ENCODE peak calls at places on chromosome 22, in ten cellular contexts. One of them, this sample, is unnamed.

GRCh38 chr22:33111491-33111890 is 53.3 kb upstream of the SYN3 start:
- DNase-seq in pancreas: no peak
- DNase-seq in heart left ventricle: no peak
- DNase-seq in astrocyte of the cerebellum: no peak
- DNase-seq in GM12878: no peak
- DNase-seq in dorsolateral prefrontal cortex: no peak
- DNase-seq in left ventricle myocardium inferior: no peak
- DNase-seq in choroid plexus epithelial cell: no peak
- DNase-seq in AG04449: no peak
- DNase-seq in HepG2: no peak
- DNase-seq in this sample: no peak

GRCh38 chr22:24051568-24051967 is 40.5 kb downstream of the CABIN1 start:
- DNase-seq in pancreas: no peak
- DNase-seq in heart left ventricle: no peak
- DNase-seq in astrocyte of the cerebellum: no peak
- DNase-seq in GM12878: no peak
- DNase-seq in dorsolateral prefrontal cortex: no peak
- DNase-seq in left ventricle myocardium inferior: no peak
- DNase-seq in choroid plexus epithelial cell: no peak
- DNase-seq in AG04449: no peak
- DNase-seq in HepG2: no peak
- DNase-seq in this sample: no peak

GRCh38 chr22:23242473-23243001 is 62.2 kb downstream of the BCR start:
- DNase-seq in pancreas: no peak
- DNase-seq in heart left ventricle: peak; percentile 4
- DNase-seq in astrocyte of the cerebellum: no peak
- DNase-seq in GM12878: no peak
- DNase-seq in dorsolateral prefrontal cortex: no peak
- DNase-seq in left ventricle myocardium inferior: no peak
- DNase-seq in choroid plexus epithelial cell: peak; percentile 66
- DNase-seq in AG04449: no peak
- DNase-seq in HepG2: no peak
- DNase-seq in this sample: no peak

GRCh38 chr22:17920145-17920605 is 104.2 kb downstream of the MICAL3 start:
- DNase-seq in pancreas: no peak
- DNase-seq in heart left ventricle: peak; percentile 93
- DNase-seq in astrocyte of the cerebellum: no peak
- DNase-seq in GM12878: no peak
- DNase-seq in dorsolateral prefrontal cortex: peak; percentile 65
- DNase-seq in left ventricle myocardium inferior: peak; percentile 76
- DNase-seq in choroid plexus epithelial cell: peak; percentile 56
- DNase-seq in AG04449: no peak
- DNase-seq in HepG2: peak; percentile 70
- DNase-seq in this sample: peak; percentile 88

GRCh38 chr22:23034621-23035556 is 35.4 kb upstream of the GNAZ start:
- DNase-seq in pancreas: no peak
- DNase-seq in heart left ventricle: no peak
- DNase-seq in astrocyte of the cerebellum: no peak
- DNase-seq in GM12878: no peak
- DNase-seq in dorsolateral prefrontal cortex: no peak
- DNase-seq in left ventricle myocardium inferior: no peak
- DNase-seq in choroid plexus epithelial cell: no peak
- DNase-seq in AG04449: no peak
- DNase-seq in HepG2: no peak
- DNase-seq in this sample: no peak

GRCh38 chr22:38353142-38353629 is 36.0 kb upstream of the CSNK1E start:
- DNase-seq in pancreas: peak; percentile 80
- DNase-seq in heart left ventricle: peak; percentile 66
- DNase-seq in astrocyte of the cerebellum: no peak
- DNase-seq in GM12878: no peak
- DNase-seq in dorsolateral prefrontal cortex: no peak
- DNase-seq in left ventricle myocardium inferior: peak; percentile 72
- DNase-seq in choroid plexus epithelial cell: peak; percentile 46
- DNase-seq in AG04449: no peak
- DNase-seq in HepG2: no peak
- DNase-seq in this sample: peak; percentile 44

GRCh38 chr22:30310881-30311771 is 15.6 kb downstream of the TBC1D10A start:
- DNase-seq in pancreas: peak; percentile 87
- DNase-seq in heart left ventricle: peak; percentile 87
- DNase-seq in astrocyte of the cerebellum: peak; percentile 50
- DNase-seq in GM12878: no peak
- DNase-seq in dorsolateral prefrontal cortex: no peak
- DNase-seq in left ventricle myocardium inferior: peak; percentile 80
- DNase-seq in choroid plexus epithelial cell: peak; percentile 22
- DNase-seq in AG04449: no peak
- DNase-seq in HepG2: no peak
- DNase-seq in this sample: peak; percentile 87

GRCh38 chr22:35155403-35156025 is 89.6 kb downstream of the ISX start:
- DNase-seq in pancreas: no peak
- DNase-seq in heart left ventricle: no peak
- DNase-seq in astrocyte of the cerebellum: no peak
- DNase-seq in GM12878: no peak
- DNase-seq in dorsolateral prefrontal cortex: no peak
- DNase-seq in left ventricle myocardium inferior: no peak
- DNase-seq in choroid plexus epithelial cell: no peak
- DNase-seq in AG04449: no peak
- DNase-seq in HepG2: no peak
- DNase-seq in this sample: no peak

GRCh38 chr22:25111579-25112517 is 87.8 kb upstream of the CRYBB3 start:
- DNase-seq in pancreas: peak; percentile 67
- DNase-seq in heart left ventricle: no peak
- DNase-seq in astrocyte of the cerebellum: no peak
- DNase-seq in GM12878: no peak
- DNase-seq in dorsolateral prefrontal cortex: no peak
- DNase-seq in left ventricle myocardium inferior: no peak
- DNase-seq in choroid plexus epithelial cell: no peak
- DNase-seq in AG04449: no peak
- DNase-seq in HepG2: no peak
- DNase-seq in this sample: no peak

GRCh38 chr22:39091136-39092081 is 5.6 kb upstream of the APOBEC3H start:
- DNase-seq in pancreas: no peak
- DNase-seq in heart left ventricle: no peak
- DNase-seq in astrocyte of the cerebellum: no peak
- DNase-seq in GM12878: no peak
- DNase-seq in dorsolateral prefrontal cortex: no peak
- DNase-seq in left ventricle myocardium inferior: no peak
- DNase-seq in choroid plexus epithelial cell: no peak
- DNase-seq in AG04449: no peak
- DNase-seq in HepG2: no peak
- DNase-seq in this sample: no peak

GRCh38 chr22:24442352-24442744 is 14.9 kb downstream of the ADORA2A start:
- DNase-seq in pancreas: no peak
- DNase-seq in heart left ventricle: no peak
- DNase-seq in astrocyte of the cerebellum: no peak
- DNase-seq in GM12878: no peak
- DNase-seq in dorsolateral prefrontal cortex: no peak
- DNase-seq in left ventricle myocardium inferior: no peak
- DNase-seq in choroid plexus epithelial cell: no peak
- DNase-seq in AG04449: no peak
- DNase-seq in HepG2: no peak
- DNase-seq in this sample: no peak

GRCh38 chr22:36103891-36104290 is 56.7 kb downstream of the APOL3 start:
- DNase-seq in pancreas: no peak
- DNase-seq in heart left ventricle: no peak
- DNase-seq in astrocyte of the cerebellum: no peak
- DNase-seq in GM12878: no peak
- DNase-seq in dorsolateral prefrontal cortex: no peak
- DNase-seq in left ventricle myocardium inferior: no peak
- DNase-seq in choroid plexus epithelial cell: no peak
- DNase-seq in AG04449: no peak
- DNase-seq in HepG2: no peak
- DNase-seq in this sample: no peak

GRCh38 chr22:37192232-37192631 is 4.2 kb upstream of the C1QTNF6 start:
- DNase-seq in pancreas: no peak
- DNase-seq in heart left ventricle: no peak
- DNase-seq in astrocyte of the cerebellum: no peak
- DNase-seq in GM12878: no peak
- DNase-seq in dorsolateral prefrontal cortex: no peak
- DNase-seq in left ventricle myocardium inferior: no peak
- DNase-seq in choroid plexus epithelial cell: no peak
- DNase-seq in AG04449: no peak
- DNase-seq in HepG2: no peak
- DNase-seq in this sample: no peak

GRCh38 chr22:37194750-37195149 is 6.7 kb upstream of the C1QTNF6 start:
- DNase-seq in pancreas: no peak
- DNase-seq in heart left ventricle: no peak
- DNase-seq in astrocyte of the cerebellum: no peak
- DNase-seq in GM12878: no peak
- DNase-seq in dorsolateral prefrontal cortex: no peak
- DNase-seq in left ventricle myocardium inferior: no peak
- DNase-seq in choroid plexus epithelial cell: no peak
- DNase-seq in AG04449: no peak
- DNase-seq in HepG2: no peak
- DNase-seq in this sample: no peak

GRCh38 chr22:37195921-37196320 is 7.9 kb upstream of the C1QTNF6 start:
- DNase-seq in pancreas: no peak
- DNase-seq in heart left ventricle: peak; percentile 37
- DNase-seq in astrocyte of the cerebellum: no peak
- DNase-seq in GM12878: no peak
- DNase-seq in dorsolateral prefrontal cortex: no peak
- DNase-seq in left ventricle myocardium inferior: no peak
- DNase-seq in choroid plexus epithelial cell: no peak
- DNase-seq in AG04449: no peak
- DNase-seq in HepG2: no peak
- DNase-seq in this sample: peak; percentile 52

GRCh38 chr22:37192741-37193140 is 4.7 kb upstream of the C1QTNF6 start:
- DNase-seq in pancreas: no peak
- DNase-seq in heart left ventricle: no peak
- DNase-seq in astrocyte of the cerebellum: no peak
- DNase-seq in GM12878: no peak
- DNase-seq in dorsolateral prefrontal cortex: no peak
- DNase-seq in left ventricle myocardium inferior: no peak
- DNase-seq in choroid plexus epithelial cell: no peak
- DNase-seq in AG04449: no peak
- DNase-seq in HepG2: no peak
- DNase-seq in this sample: no peak

DNA sequence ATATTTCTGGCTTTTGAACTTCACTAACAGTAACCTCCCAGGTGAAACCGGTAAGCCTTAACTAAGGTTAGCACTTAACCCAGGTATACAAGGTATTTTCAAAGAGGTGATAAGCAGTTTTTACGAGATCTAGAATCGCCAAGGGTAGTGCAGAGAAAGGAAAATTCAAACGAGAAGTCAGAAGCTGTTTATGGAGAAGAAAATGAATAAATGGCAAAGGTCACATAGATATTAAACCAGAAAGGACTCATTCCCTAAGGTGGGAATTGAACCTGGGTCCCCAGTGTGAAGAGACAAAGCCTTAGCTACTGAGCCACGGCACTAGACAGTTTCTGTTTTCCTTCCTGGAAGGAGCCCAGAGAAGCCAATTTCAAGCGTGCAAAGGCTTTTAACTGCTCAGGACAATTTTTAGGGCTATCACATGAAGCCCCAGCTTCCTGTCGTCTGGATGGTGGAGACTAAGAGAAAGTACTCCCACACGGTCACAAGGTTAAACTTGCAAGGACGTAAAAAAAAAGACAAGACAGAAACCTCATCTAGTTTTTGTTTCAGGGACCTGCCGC is 5.7 kb upstream of the C1QTNF6 start:
- DNase-seq in pancreas: no peak
- DNase-seq in heart left ventricle: peak; percentile 31
- DNase-seq in astrocyte of the cerebellum: no peak
- DNase-seq in GM12878: no peak
- DNase-seq in dorsolateral prefrontal cortex: no peak
- DNase-seq in left ventricle myocardium inferior: no peak
- DNase-seq in choroid plexus epithelial cell: peak; percentile 58
- DNase-seq in AG04449: no peak
- DNase-seq in HepG2: peak; percentile 43
- DNase-seq in this sample: peak; percentile 83
- H3K4me3 ChIP-seq in pancreas: no peak overlapping the region
- H3K4me3 ChIP-seq in heart left ventricle: no peak overlapping the region
- H3K4me3 ChIP-seq in astrocyte of the cerebellum: no peak overlapping the region
- H3K4me3 ChIP-seq in GM12878: no peak overlapping the region
- H3K4me3 ChIP-seq in dorsolateral prefrontal cortex: no peak overlapping the region
- H3K4me3 ChIP-seq in left ventricle myocardium inferior: no peak overlapping the region
- H3K4me3 ChIP-seq in choroid plexus epithelial cell: no peak overlapping the region
- H3K4me3 ChIP-seq in AG04449: no peak overlapping the region
- H3K4me3 ChIP-seq in HepG2: no peak overlapping the region
- H3K4me3 ChIP-seq in this sample: no peak overlapping the region

GRCh38 chr22:37318255-37319109 is 36.2 kb downstream of the CYTH4 start:
- DNase-seq in pancreas: no peak
- DNase-seq in heart left ventricle: no peak
- DNase-seq in astrocyte of the cerebellum: no peak
- DNase-seq in GM12878: no peak
- DNase-seq in dorsolateral prefrontal cortex: no peak
- DNase-seq in left ventricle myocardium inferior: no peak
- DNase-seq in choroid plexus epithelial cell: no peak
- DNase-seq in AG04449: no peak
- DNase-seq in HepG2: no peak
- DNase-seq in this sample: no peak
- TF ChIP-seq CTCF in pancreas: no peak
- TF ChIP-seq CTCF in heart left ventricle: no peak
- TF ChIP-seq CTCF in astrocyte of the cerebellum: peak; percentile 21
- TF ChIP-seq CTCF in GM12878: no peak
- TF ChIP-seq CTCF in dorsolateral prefrontal cortex: no peak
- TF ChIP-seq CTCF in left ventricle myocardium inferior: no peak
- TF ChIP-seq CTCF in choroid plexus epithelial cell: peak; percentile 26
- TF ChIP-seq CTCF in AG04449: no peak
- TF ChIP-seq CTCF in HepG2: peak; percentile 18
- TF ChIP-seq CTCF in this sample: no peak

GRCh38 chr22:19447388-19448075 is at the start of gene C22orf39:
- DNase-seq in pancreas: peak; percentile 92
- DNase-seq in heart left ventricle: peak; percentile 92
- DNase-seq in astrocyte of the cerebellum: peak; percentile 86
- DNase-seq in GM12878: peak; percentile 67
- DNase-seq in dorsolateral prefrontal cortex: peak; percentile 95
- DNase-seq in left ventricle myocardium inferior: peak; percentile 89
- DNase-seq in choroid plexus epithelial cell: peak; percentile 97
- DNase-seq in AG04449: peak; percentile 59
- DNase-seq in HepG2: peak; percentile 93
- DNase-seq in this sample: peak; percentile 95
- H3K4me3 ChIP-seq in pancreas: peak within 1 kb of the TSS; percentile 96
- H3K4me3 ChIP-seq in heart left ventricle: peak within 1 kb of the TSS; percentile 99
- H3K4me3 ChIP-seq in astrocyte of the cerebellum: peak within 1 kb of the TSS; percentile 75
- H3K4me3 ChIP-seq in GM12878: peak within 1 kb of the TSS; percentile 95
- H3K4me3 ChIP-seq in dorsolateral prefrontal cortex: peak within 1 kb of the TSS; percentile 82
- H3K4me3 ChIP-seq in left ventricle myocardium inferior: peak within 1 kb of the TSS; percentile 90
- H3K4me3 ChIP-seq in choroid plexus epithelial cell: peak within 1 kb of the TSS; percentile 78
- H3K4me3 ChIP-seq in AG04449: peak within 1 kb of the TSS; percentile 78
- H3K4me3 ChIP-seq in HepG2: peak within 1 kb of the TSS; percentile 81
- H3K4me3 ChIP-seq in this sample: peak within 1 kb of the TSS; percentile 84

DNA sequence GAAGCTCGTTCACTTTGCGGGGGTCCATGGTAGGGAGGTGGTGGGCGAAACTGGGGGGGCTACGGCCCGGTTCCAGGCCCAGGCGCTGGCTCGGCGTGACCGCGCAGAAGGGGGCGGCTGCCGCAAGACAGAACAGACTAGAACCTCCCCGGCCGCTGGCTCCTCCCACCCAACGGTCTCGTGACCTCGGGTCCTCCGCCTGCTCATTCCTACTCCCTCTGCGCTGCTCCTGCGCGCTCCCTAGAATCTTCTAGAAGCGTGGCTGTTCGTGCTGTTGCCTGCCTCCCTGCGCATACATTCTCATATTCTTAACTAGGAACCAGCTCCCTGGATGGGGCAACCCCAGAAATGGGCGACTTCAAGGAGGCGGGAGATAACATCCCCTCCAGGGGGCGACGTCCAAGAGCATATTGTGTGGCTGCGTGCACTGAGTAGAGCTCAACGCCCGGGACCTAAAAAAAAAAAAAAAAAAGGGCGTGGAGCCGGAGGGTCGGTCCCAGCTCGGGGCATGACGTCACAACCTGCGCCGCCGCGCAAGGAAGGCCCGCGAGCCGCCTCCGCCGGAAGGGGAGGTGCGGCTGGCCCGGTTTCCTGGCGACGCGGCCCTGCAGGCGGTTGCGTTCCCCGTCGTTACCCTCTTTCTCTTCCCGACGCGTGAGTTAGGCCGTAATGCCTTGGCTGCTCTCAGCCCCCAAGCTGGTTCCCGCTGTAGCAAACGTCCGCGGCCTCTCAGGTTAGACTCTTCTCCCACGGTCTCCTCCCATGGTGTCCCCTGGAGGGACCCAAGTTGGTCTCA is at the start of the genes ST13 and XPNPEP3:
- DNase-seq in pancreas: peak; percentile 98
- DNase-seq in heart left ventricle: peak; percentile 98
- DNase-seq in astrocyte of the cerebellum: peak; percentile 92
- DNase-seq in GM12878: peak; percentile 82
- DNase-seq in dorsolateral prefrontal cortex: peak; percentile 97
- DNase-seq in left ventricle myocardium inferior: peak; percentile 98
- DNase-seq in choroid plexus epithelial cell: peak; percentile 98
- DNase-seq in AG04449: peak; percentile 75
- DNase-seq in HepG2: peak; percentile 92
- DNase-seq in this sample: peak; percentile 97
- TF ChIP-seq CTCF in pancreas: no peak
- TF ChIP-seq CTCF in heart left ventricle: peak; percentile 41
- TF ChIP-seq CTCF in astrocyte of the cerebellum: peak; percentile 25
- TF ChIP-seq CTCF in GM12878: peak; percentile 30
- TF ChIP-seq CTCF in dorsolateral prefrontal cortex: peak; percentile 6
- TF ChIP-seq CTCF in left ventricle myocardium inferior: peak; percentile 31
- TF ChIP-seq CTCF in choroid plexus epithelial cell: peak; percentile 28
- TF ChIP-seq CTCF in AG04449: peak; percentile 16
- TF ChIP-seq CTCF in HepG2: peak; percentile 50
- TF ChIP-seq CTCF in this sample: peak; percentile 31

This sample was measured in fibroblast of villous mesenchyme.